ENCODE peak calls at places on chromosomes 1 and 21, in nine cellular contexts. B is Caco-2; T is K562; L is heart right ventricle; C is CD8-positive, alpha-beta T cell; S is Peyer's patch; E is brain microvascular endothelial cell; O is lung; R is heart left ventricle. N is an unnamed sample.

GRCh38 chr1:8360493-8361197 is 42.7 kb downstream of the SLC45A1 start:
- DNase-seq in B (no peak), T (no peak), L (no peak), C (no peak), S (no peak), E (no peak), O (no peak), R (no peak), N (no peak)

GRCh38 chr1:14881775-14882672 is 271.5 kb upstream of the TMEM51 start:
- DNase-seq in B (no peak), T (peak), L (no peak), C (no peak), S (peak), E (no peak), O (no peak), R (no peak), N (peak)

GRCh38 chr1:156870734-156871133 is 10.1 kb downstream of the NTRK1 start:
- DNase-seq in B (no peak), T (no peak), L (no peak), C (no peak), S (no peak), E (peak), O (no peak), R (no peak), N (no peak)

GRCh38 chr1:102628008-102628736 is 480.1 kb downstream of the COL11A1 start:
- DNase-seq in B (no peak), T (no peak), L (no peak), C (no peak), S (no peak), E (peak), O (no peak), R (no peak), N (no peak)

GRCh38 chr1:197312163-197312562 is 44.1 kb downstream of the CRB1 start:
- DNase-seq in B (peak), T (no peak), L (no peak), C (no peak), S (no peak), E (peak), O (no peak), R (no peak), N (no peak)

GRCh38 chr21:42414553-42414927 is 10.8 kb downstream of the UBASH3A start:
- DNase-seq in B (no peak), T (no peak), L (no peak), C (no peak), S (no peak), E (no peak), O (no peak), R (no peak), N (no peak)

GRCh38 chr1:70247122-70247521 is 25.9 kb downstream of the SRSF11 start:
- DNase-seq in B (no peak), T (no peak), L (no peak), C (no peak), S (no peak), E (no peak), O (no peak), R (no peak), N (no peak)

GRCh38 chr1:4636186-4636585 is 18.2 kb upstream of the AJAP1 start:
- DNase-seq in B (no peak), T (no peak), L (no peak), C (no peak), S (no peak), E (no peak), O (no peak), R (no peak), N (no peak)

GRCh38 chr1:217272385-217272784 is 358.5 kb downstream of the GPATCH2 start:
- DNase-seq in B (no peak), T (no peak), L (no peak), C (no peak), S (no peak), E (peak), O (no peak), R (no peak), N (no peak)

GRCh38 chr1:25649505-25650218 is 33.1 kb downstream of the MAN1C1 start:
- DNase-seq in B (no peak), T (no peak), L (no peak), C (no peak), S (no peak), E (no peak), O (no peak), R (no peak), N (no peak)

GRCh38 chr1:216175714-216176113 is 247.5 kb downstream of the USH2A start:
- DNase-seq in B (peak), T (no peak), L (no peak), C (no peak), S (no peak), E (no peak), O (no peak), R (no peak), N (no peak)

GRCh38 chr1:90558126-90558525 is 159.0 kb downstream of the BARHL2 start:
- DNase-seq in B (no peak), T (peak), L (no peak), C (no peak), S (no peak), E (no peak), O (no peak), R (no peak), N (no peak)

GRCh38 chr1:212124891-212125582 is 89.5 kb downstream of the DTL start:
- DNase-seq in B (no peak), T (no peak), L (no peak), C (no peak), S (no peak), E (no peak), O (no peak), R (no peak), N (no peak)

GRCh38 chr1:10561955-10562354 is 87.2 kb downstream of the PEX14 start:
- DNase-seq in B (no peak), T (no peak), L (no peak), C (no peak), S (no peak), E (no peak), O (no peak), R (no peak), N (no peak)

GRCh38 chr1:59986736-59987310 is 60.2 kb upstream of the CYP2J2 start:
- DNase-seq in B (no peak), T (no peak), L (no peak), C (no peak), S (no peak), E (no peak), O (no peak), R (no peak), N (no peak)

GRCh38 chr1:166145496-166145895 is 21.3 kb downstream of the FAM78B start:
- DNase-seq in B (no peak), T (no peak), L (no peak), C (no peak), S (no peak), E (no peak), O (no peak), R (no peak), N (no peak)

GRCh38 chr1:156801409-156802121 is 15.1 kb downstream of the SH2D2A start:
- DNase-seq in B (no peak), T (no peak), L (no peak), C (no peak), S (peak), E (peak), O (no peak), R (no peak), N (no peak)

GRCh38 chr1:28506907-28507246 is 1.0 kb downstream of the RCC1 start:
- DNase-seq in B (no peak), T (no peak), L (no peak), C (no peak), S (no peak), E (no peak), O (no peak), R (no peak), N (no peak)

GRCh38 chr1:1358433-1359201 is at the start of gene MXRA8:
- DNase-seq in B (no peak), T (peak), L (peak), C (no peak), S (no peak), E (peak), O (peak), R (peak), N (no peak)

GRCh38 chr21:41712201-41712600 is 54.7 kb downstream of the RIPK4 start:
- DNase-seq in B (no peak), T (no peak), L (no peak), C (no peak), S (no peak), E (no peak), O (no peak), R (no peak), N (no peak)

GRCh38 chr1:174174461-174175329 is 15.4 kb downstream of the RABGAP1L start:
- DNase-seq in B (no peak), T (no peak), L (no peak), C (no peak), S (no peak), E (no peak), O (no peak), R (no peak), N (peak)

GRCh38 chr1:217106231-217106630 is 383.0 kb upstream of the ESRRG start:
- DNase-seq in B (no peak), T (no peak), L (no peak), C (no peak), S (no peak), E (no peak), O (no peak), R (no peak), N (no peak)

DNA sequence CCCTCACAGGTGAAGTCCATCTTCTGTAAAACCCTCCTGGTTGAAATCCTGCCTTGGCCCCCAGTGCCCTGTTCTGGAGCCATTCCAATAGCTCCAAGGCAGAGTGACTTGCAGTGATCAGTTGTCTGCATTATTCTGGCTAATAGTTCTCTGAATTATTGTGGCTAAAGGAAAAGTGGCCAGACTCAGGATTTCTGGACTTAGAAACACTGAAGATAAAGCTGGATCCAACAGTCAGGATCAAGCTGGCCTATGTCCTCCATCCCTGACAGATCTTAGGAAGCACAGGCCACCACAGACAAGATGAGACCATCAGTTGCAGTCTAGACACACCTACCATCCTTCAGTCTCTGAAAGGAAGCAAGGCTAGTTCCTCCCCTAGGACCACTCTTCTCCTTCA is 801 bp upstream of the C2CD4D start:
- DNase-seq in B (no peak), T (no peak), L (no peak), C (no peak), S (no peak), E (no peak), O (no peak), R (no peak), N (no peak)
- H3K4me3 ChIP-seq in B (peak), T (no peak), L (no peak), C (no peak), S (no peak), E (no peak), O (no peak), R (no peak), N (no peak)

GRCh38 chr1:179707406-179707805 is 35.7 kb upstream of the FAM163A start:
- DNase-seq in B (no peak), T (no peak), L (no peak), C (no peak), S (no peak), E (no peak), O (no peak), R (no peak), N (no peak)

GRCh38 chr1:179709841-179710329 is 33.2 kb upstream of the FAM163A start:
- DNase-seq in B (no peak), T (no peak), L (peak), C (no peak), S (no peak), E (peak), O (no peak), R (peak), N (peak)

GRCh38 chr1:179708434-179709195 is 34.5 kb upstream of the FAM163A start:
- DNase-seq in B (no peak), T (no peak), L (no peak), C (no peak), S (no peak), E (no peak), O (no peak), R (no peak), N (no peak)

GRCh38 chr1:179702923-179703322 is 40.2 kb upstream of the FAM163A start:
- DNase-seq in B (no peak), T (no peak), L (no peak), C (no peak), S (no peak), E (no peak), O (no peak), R (no peak), N (no peak)

GRCh38 chr1:179706339-179706941 is 36.7 kb upstream of the FAM163A start:
- DNase-seq in B (peak), T (peak), L (peak), C (peak), S (no peak), E (peak), O (peak), R (peak), N (peak)
- TF ChIP-seq CTCF in B (peak), T (peak), L (peak), C (peak), S (peak), E (peak), O (peak), R (peak), N (peak)

GRCh38 chr1:160260436-160261382 is 1.6 kb downstream of the DCAF8 start:
- DNase-seq in B (no peak), T (no peak), L (no peak), C (no peak), S (no peak), E (peak), O (no peak), R (no peak), N (no peak)
- H3K4me3 ChIP-seq in B (peak), T (peak), L (peak), C (no peak), S (peak), E (peak), O (no peak), R (peak), N (peak)

GRCh38 chr1:11690669-11691301 is 725 bp upstream of the DRAXIN start:
- DNase-seq in B (no peak), T (no peak), L (no peak), C (no peak), S (no peak), E (no peak), O (no peak), R (no peak), N (no peak)
- TF ChIP-seq CTCF in B (no peak), T (no peak), L (no peak), C (no peak), S (no peak), E (no peak), O (no peak), R (no peak), N (no peak)

DNA sequence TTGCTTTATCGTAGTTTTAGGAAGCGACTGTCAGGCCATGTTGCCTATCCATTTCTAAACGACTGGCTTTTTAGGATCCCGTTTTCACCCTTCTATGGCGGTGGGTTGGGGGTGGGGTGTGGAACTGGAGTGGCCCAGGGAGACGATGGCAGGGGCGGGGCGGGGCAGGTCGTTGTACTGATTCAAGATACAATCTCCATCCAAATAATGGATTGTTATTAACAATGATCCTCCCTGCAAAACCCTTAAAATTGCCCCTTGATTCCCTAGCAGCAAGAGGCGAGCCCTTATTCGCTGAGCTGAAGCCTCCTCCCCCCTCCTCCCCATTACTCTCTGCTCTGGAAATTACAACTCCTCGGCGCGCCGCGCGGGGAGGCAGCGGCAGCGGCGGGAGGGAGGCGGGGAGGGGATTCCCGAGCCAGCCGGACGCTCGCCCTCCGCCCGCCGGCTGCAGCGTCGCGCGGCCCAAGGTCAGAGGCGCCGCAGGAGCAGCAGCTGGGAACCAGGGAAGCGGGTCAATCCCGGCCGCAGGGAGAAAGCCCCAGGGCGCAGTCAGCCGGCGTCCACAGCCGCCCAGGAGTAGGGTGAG is at the start of gene TRIM67:
- DNase-seq in B (peak), T (peak), L (peak), C (no peak), S (no peak), E (no peak), O (no peak), R (no peak), N (peak)
- H3K4me3 ChIP-seq in B (peak), T (peak), L (peak), C (no peak), S (peak), E (peak), O (no peak), R (peak), N (peak)

GRCh38 chr1:88736633-88737248 is 52.7 kb downstream of the PKN2 start:
- DNase-seq in B (peak), T (peak), L (no peak), C (no peak), S (no peak), E (peak), O (no peak), R (no peak), N (peak)
- TF ChIP-seq CTCF in B (peak), T (peak), L (peak), C (no peak), S (no peak), E (peak), O (no peak), R (peak), N (peak)

GRCh38 chr1:213985181-213986019 is 2.4 kb upstream of the PROX1 start:
- DNase-seq in B (no peak), T (no peak), L (no peak), C (no peak), S (no peak), E (no peak), O (no peak), R (no peak), N (no peak)

GRCh38 chr1:213986020-213986924 is 1.5 kb upstream of the PROX1 start:
- DNase-seq in B (no peak), T (no peak), L (no peak), C (no peak), S (no peak), E (no peak), O (no peak), R (no peak), N (no peak)

GRCh38 chr1:213987876-213988638 is at the start of gene PROX1:
- DNase-seq in B (peak), T (peak), L (peak), C (peak), S (peak), E (peak), O (peak), R (peak), N (no peak)

GRCh38 chr1:213987422-213987875 is 324 bp upstream of the PROX1 start:
- DNase-seq in B (no peak), T (no peak), L (no peak), C (no peak), S (no peak), E (no peak), O (no peak), R (no peak), N (no peak)

GRCh38 chr1:213986925-213987250 is 885 bp upstream of the PROX1 start:
- DNase-seq in B (no peak), T (no peak), L (no peak), C (no peak), S (no peak), E (no peak), O (no peak), R (no peak), N (no peak)
- H3K4me3 ChIP-seq in B (peak), T (no peak), L (peak), C (no peak), S (no peak), E (no peak), O (no peak), R (peak), N (no peak)

GRCh38 chr21:16608209-16608830 is 878.5 kb downstream of the USP25 start:
- DNase-seq in B (no peak), T (no peak), L (no peak), C (no peak), S (no peak), E (no peak), O (no peak), R (no peak), N (no peak)
- TF ChIP-seq CTCF in B (peak), T (no peak), L (peak), C (no peak), S (no peak), E (peak), O (no peak), R (no peak), N (no peak)

DNA sequence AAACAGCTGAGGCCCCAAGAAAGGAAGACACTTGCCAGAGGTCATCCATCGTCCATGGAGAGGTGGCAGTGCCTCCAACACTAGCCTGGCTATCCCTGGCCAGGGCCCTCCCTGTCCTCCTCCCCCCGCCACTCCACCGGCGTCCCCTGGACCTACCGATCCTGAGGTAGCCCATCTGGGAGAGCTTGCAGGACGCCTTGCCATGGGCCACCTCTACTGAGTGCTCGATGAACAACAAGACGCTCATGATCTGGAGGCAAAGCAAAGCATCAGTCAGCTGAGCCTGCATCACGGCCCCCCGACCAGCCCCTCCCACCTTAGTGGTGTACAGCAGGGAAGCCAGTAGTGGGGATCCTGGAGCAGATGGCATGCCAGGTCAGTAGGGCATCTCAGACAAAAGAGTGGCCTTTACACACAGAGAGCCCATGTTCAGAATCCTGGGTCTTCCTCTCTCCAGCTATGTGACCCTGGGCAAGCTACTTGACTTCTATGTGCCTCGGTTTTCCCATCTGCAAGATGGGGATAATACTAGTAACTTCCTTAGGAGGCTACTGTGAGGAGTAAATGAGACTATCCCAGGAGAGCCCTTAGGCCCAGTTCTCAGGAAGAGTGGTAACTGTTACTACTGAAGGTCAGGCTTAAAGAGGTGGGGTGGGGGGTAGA is 15.1 kb downstream of the LAPTM5 start:
- DNase-seq in B (no peak), T (no peak), L (no peak), C (no peak), S (no peak), E (no peak), O (no peak), R (no peak), N (no peak)
- H3K4me3 ChIP-seq in B (no peak), T (no peak), L (no peak), C (no peak), S (no peak), E (no peak), O (no peak), R (no peak), N (no peak)

N was measured in GM06990.